ENCODE peak calls at places on chromosomes 6 and 20, in five cellular contexts. L is transverse colon; A is stimulated activated CD4-positive, alpha-beta T cell treated with anti-CD3 and anti-CD28 coated beads, Interleukin-2, amount 100 ng/mL, for 48 hours; Q is EL; S is SW480. C is an unnamed sample.

GRCh38 chr20:54608039-54608745 is 132.8 kb downstream of the DOK5 start:
- DNase-seq in L (no peak), A (no peak), Q (no peak), S (no peak), C (no peak)

GRCh38 chr6:99334526-99335127 is 14.8 kb downstream of the FAXC start:
- DNase-seq in L (no peak), A (no peak), Q (peak), S (peak), C (no peak)

GRCh38 chr20:64025826-64026412 is 10.1 kb upstream of the C20orf204 start:
- DNase-seq in L (no peak), A (no peak), Q (no peak), S (no peak), C (no peak)

GRCh38 chr6:21508753-21509152 is 84.8 kb upstream of the SOX4 start:
- DNase-seq in L (no peak), A (no peak), Q (no peak), S (no peak), C (no peak)

GRCh38 chr20:21436186-21436585 is 38.9 kb upstream of the NKX2-4 start:
- DNase-seq in L (no peak), A (no peak), Q (peak), S (peak), C (no peak)

GRCh38 chr6:36834576-36835293 is 4.5 kb downstream of the CPNE5 start:
- DNase-seq in L (no peak), A (no peak), Q (no peak), S (no peak), C (no peak)

GRCh38 chr6:153044295-153044694 is 41.8 kb upstream of the MTRF1L start:
- DNase-seq in L (no peak), A (no peak), Q (no peak), S (no peak), C (no peak)

GRCh38 chr6:154408906-154409500 is 52.4 kb upstream of the IPCEF1 start:
- DNase-seq in L (peak), A (no peak), Q (no peak), S (no peak), C (no peak)

GRCh38 chr20:15139522-15139921 is 802.1 kb upstream of the FLRT3 start:
- DNase-seq in L (no peak), A (no peak), Q (no peak), S (no peak), C (no peak)

GRCh38 chr20:50695144-50695872 is 4.0 kb upstream of the RIPOR3 start:
- DNase-seq in L (no peak), A (no peak), Q (no peak), S (no peak), C (no peak)

GRCh38 chr6:81614292-81614691 is 138.2 kb downstream of the TENT5A start:
- DNase-seq in L (peak), A (no peak), Q (peak), S (no peak), C (no peak)

GRCh38 chr6:168650686-168651085 is 209.7 kb downstream of the SMOC2 start:
- DNase-seq in L (no peak), A (no peak), Q (no peak), S (no peak), C (no peak)

GRCh38 chr6:63573140-63573898 is 1.0 kb downstream of the LOC128125822 start:
- DNase-seq in L (peak), A (peak), Q (peak), S (peak), C (peak)

GRCh38 chr6:12295558-12296254 is 5.5 kb downstream of the EDN1 start:
- DNase-seq in L (no peak), A (no peak), Q (no peak), S (no peak), C (no peak)

GRCh38 chr20:58131581-58132142 is 96.8 kb downstream of the ANKRD60 start:
- DNase-seq in L (no peak), A (no peak), Q (peak), S (peak), C (no peak)

GRCh38 chr6:36350681-36351091 is 14.0 kb upstream of the BNIP5 start:
- DNase-seq in L (no peak), A (no peak), Q (peak), S (peak), C (no peak)

GRCh38 chr20:4135385-4136077 is 120.2 kb upstream of the RNF24 start:
- DNase-seq in L (peak), A (no peak), Q (peak), S (peak), C (no peak)

GRCh38 chr20:47883186-47883585 is 97.9 kb upstream of the SULF2 start:
- DNase-seq in L (no peak), A (no peak), Q (no peak), S (no peak), C (no peak)

GRCh38 chr20:36754656-36755222 is 8.8 kb upstream of the NDRG3 start:
- DNase-seq in L (peak), A (peak), Q (peak), S (peak), C (peak)

GRCh38 chr6:28725274-28725809 is 198.4 kb downstream of the TRIM27 start:
- DNase-seq in L (no peak), A (no peak), Q (no peak), S (no peak), C (no peak)

GRCh38 chr6:46948699-46949098 is 27.0 kb upstream of the ADGRF5 start:
- DNase-seq in L (no peak), A (no peak), Q (no peak), S (no peak), C (no peak)

GRCh38 chr20:35575958-35576357 is 34.1 kb downstream of the ERGIC3 start:
- DNase-seq in L (peak), A (no peak), Q (no peak), S (no peak), C (no peak)

GRCh38 chr20:9286501-9286900 is 217.6 kb downstream of the PLCB4 start:
- DNase-seq in L (no peak), A (no peak), Q (peak), S (no peak), C (no peak)

GRCh38 chr20:41889125-41889870 is 271.1 kb upstream of the CHD6 start:
- DNase-seq in L (no peak), A (no peak), Q (no peak), S (peak), C (no peak)

GRCh38 chr20:38113401-38114325 is 51.4 kb downstream of the TGM2 start:
- DNase-seq in L (no peak), A (no peak), Q (peak), S (peak), C (no peak)

GRCh38 chr6:30272032-30272431 is 54.7 kb upstream of the TRIM39 start:
- DNase-seq in L (no peak), A (no peak), Q (no peak), S (no peak), C (no peak)

GRCh38 chr6:79377047-79377446 is 142.6 kb upstream of the HMGN3 start:
- DNase-seq in L (no peak), A (no peak), Q (peak), S (no peak), C (no peak)

GRCh38 chr6:23174781-23175361 is 605.5 kb downstream of the HDGFL1 start:
- DNase-seq in L (no peak), A (no peak), Q (peak), S (peak), C (no peak)

GRCh38 chr20:7496394-7497111 is 443.7 kb downstream of the HAO1 start:
- DNase-seq in L (no peak), A (no peak), Q (no peak), S (no peak), C (no peak)

GRCh38 chr6:1552296-1552761 is 57.4 kb upstream of the FOXC1 start:
- DNase-seq in L (no peak), A (no peak), Q (peak), S (peak), C (no peak)

GRCh38 chr6:12258591-12258990 is 31.6 kb upstream of the EDN1 start:
- DNase-seq in L (no peak), A (no peak), Q (peak), S (no peak), C (no peak)

GRCh38 chr20:61271273-61272221 is 19.5 kb downstream of the CDH4 start:
- DNase-seq in L (no peak), A (no peak), Q (no peak), S (no peak), C (no peak)

GRCh38 chr20:56520180-56520579 is 4.4 kb upstream of the FAM209A start:
- DNase-seq in L (no peak), A (no peak), Q (no peak), S (no peak), C (no peak)

GRCh38 chr6:142569676-142570075 is 267.9 kb downstream of the ADGRG6 start:
- DNase-seq in L (no peak), A (no peak), Q (peak), S (peak), C (no peak)

GRCh38 chr6:76862966-76863365 is 600.3 kb downstream of the HTR1B start:
- DNase-seq in L (no peak), A (no peak), Q (no peak), S (no peak), C (no peak)

GRCh38 chr20:48193626-48194025 is 408.3 kb upstream of the SULF2 start:
- DNase-seq in L (no peak), A (no peak), Q (no peak), S (no peak), C (no peak)